ENCODE peak calls at places on chromosomes 3 and 15, in eight cellular contexts. I is cardiac fibroblast; N is activated CD4-positive, alpha-beta T cell treated with anti-CD3 and anti-CD28 coated beads, Interleukin-2, amount 10 ng/mL, durations not matched to agents 7 days and 5 days; M is activated naive CD4-positive, alpha-beta T cell treated with anti-CD3 and anti-CD28 coated beads, Interleukin-2, amount 10 ng/mL, durations not matched to agents 7 days and 5 days; P is BE2C; Q is NCI-H1092; S is AG10803; C is GM10248. R is an unnamed sample.

GRCh38 chr15:51841401-51842040 is 12.1 kb downstream of the TMOD3 start:
- DNase-seq in I (no peak), N (no peak), M (no peak), P (no peak), Q (no peak), S (no peak), C (no peak), R (no peak)

GRCh38 chr3:168648321-168648720 is 552.6 kb upstream of the GOLIM4 start:
- DNase-seq in I (no peak), N (no peak), M (no peak), P (no peak), Q (no peak), S (no peak), C (no peak), R (peak; percentile 12)

GRCh38 chr3:134018850-134019249 is 10.9 kb downstream of the SLCO2A1 start:
- DNase-seq in I (no peak), N (no peak), M (no peak), P (no peak), Q (no peak), S (no peak), C (no peak), R (no peak)

GRCh38 chr3:195154111-195154791 is 116.7 kb downstream of the XXYLT1 start:
- DNase-seq in I (peak; percentile 87), N (no peak), M (no peak), P (no peak), Q (no peak), S (peak; percentile 71), C (no peak), R (no peak)

GRCh38 chr3:30894521-30895289 is at the start of gene GADL1:
- DNase-seq in I (peak; percentile 28), N (peak; percentile 25), M (peak; percentile 51), P (peak; percentile 5), Q (peak; percentile 33), S (peak; percentile 17), C (no peak), R (peak; percentile 4)

GRCh38 chr3:16174389-16174788 is at the start of gene GALNT15:
- DNase-seq in I (peak; percentile 98), N (no peak), M (no peak), P (peak; percentile 54), Q (no peak), S (peak; percentile 98), C (no peak), R (no peak)

GRCh38 chr15:90564109-90564508 is 34.4 kb downstream of the CRTC3 start:
- DNase-seq in I (no peak), N (no peak), M (no peak), P (no peak), Q (no peak), S (no peak), C (peak; percentile 33), R (no peak)

GRCh38 chr3:13348671-13349396 is 71.3 kb downstream of the NUP210 start:
- DNase-seq in I (no peak), N (peak; percentile 47), M (peak; percentile 67), P (no peak), Q (no peak), S (peak; percentile 9), C (no peak), R (no peak)

GRCh38 chr3:23113455-23114171 is 89.5 kb upstream of the UBE2E2 start:
- DNase-seq in I (peak; percentile 92), N (no peak), M (no peak), P (no peak), Q (no peak), S (peak; percentile 21), C (no peak), R (no peak)

GRCh38 chr15:86624261-86625036 is 544.8 kb downstream of the AGBL1 start:
- DNase-seq in I (peak; percentile 87), N (peak; percentile 60), M (peak; percentile 59), P (peak; percentile 49), Q (no peak), S (peak; percentile 86), C (no peak), R (peak; percentile 23)

GRCh38 chr15:57248074-57248473 is 128.2 kb upstream of the CGNL1 start:
- DNase-seq in I (no peak), N (no peak), M (no peak), P (peak; percentile 69), Q (no peak), S (no peak), C (no peak), R (no peak)

GRCh38 chr3:128273841-128274573 is 120.7 kb downstream of the EEFSEC start:
- DNase-seq in I (no peak), N (no peak), M (no peak), P (no peak), Q (no peak), S (no peak), C (no peak), R (no peak)

GRCh38 chr3:197364410-197365071 is 66.1 kb upstream of the DLG1 start:
- DNase-seq in I (no peak), N (no peak), M (no peak), P (no peak), Q (peak; percentile 15), S (no peak), C (no peak), R (no peak)

GRCh38 chr3:10408680-10409079 is 87.8 kb upstream of the SEC13 start:
- DNase-seq in I (peak; percentile 22), N (no peak), M (no peak), P (no peak), Q (no peak), S (no peak), C (no peak), R (no peak)

GRCh38 chr15:28935316-28935715 is 49.5 kb downstream of the APBA2 start:
- DNase-seq in I (no peak), N (peak; percentile 44), M (peak; percentile 64), P (peak; percentile 59), Q (no peak), S (no peak), C (peak; percentile 44), R (peak; percentile 42)

GRCh38 chr3:149621218-149622005 is 36.4 kb downstream of the WWTR1 start:
- DNase-seq in I (peak; percentile 90), N (peak; percentile 8), M (no peak), P (no peak), Q (no peak), S (peak; percentile 95), C (no peak), R (peak; percentile 66)

GRCh38 chr3:45409369-45409768 is 21.0 kb downstream of the LARS2 start:
- DNase-seq in I (peak; percentile 3), N (no peak), M (no peak), P (no peak), Q (no peak), S (no peak), C (no peak), R (no peak)

GRCh38 chr3:13626915-13627460 is 78.1 kb downstream of the FBLN2 start:
- DNase-seq in I (no peak), N (no peak), M (no peak), P (no peak), Q (no peak), S (no peak), C (no peak), R (no peak)

GRCh38 chr3:26647078-26647477 is 24.5 kb downstream of the LRRC3B start:
- DNase-seq in I (no peak), N (no peak), M (no peak), P (no peak), Q (no peak), S (no peak), C (no peak), R (no peak)